ENCODE peak calls at places on chromosomes 13 and 19, in four cellular contexts. L is K562, X is H1, A is GM12878. C is an unnamed sample.

GRCh38 chr19:1173845-1174809 is at the start of gene SBNO2:
- DNase-seq in L (peak; percentile 99), X (peak; percentile 100), A (no peak), C (peak; percentile 72)

GRCh38 chr13:51714663-51715168 is 89.2 kb downstream of the DHRS12 start:
- DNase-seq in L (no peak), X (no peak), A (peak; percentile 78), C (no peak)

GRCh38 chr13:24159362-24159761 is 1.2 kb upstream of the SPATA13 start:
- DNase-seq in L (no peak), X (no peak), A (no peak), C (no peak)

GRCh38 chr13:109281823-109282239 is 504.6 kb downstream of the IRS2 start:
- DNase-seq in L (no peak), X (no peak), A (no peak), C (no peak)

GRCh38 chr19:1549332-1549945 is 18.7 kb downstream of the MEX3D start:
- DNase-seq in L (no peak), X (no peak), A (no peak), C (no peak)

GRCh38 chr13:83085186-83085900 is 796.9 kb downstream of the SLITRK1 start:
- DNase-seq in L (no peak), X (no peak), A (no peak), C (no peak)

GRCh38 chr19:12364391-12365093 is 941 bp downstream of the ZNF442 start:
- DNase-seq in L (peak; percentile 35), X (no peak), A (no peak), C (no peak)

GRCh38 chr19:1247747-1248453 is 483 bp upstream of the MIDN start:
- DNase-seq in L (peak; percentile 74), X (peak; percentile 91), A (no peak), C (no peak)

GRCh38 chr13:75458696-75459422 is 23.1 kb downstream of the TBC1D4 start:
- DNase-seq in L (no peak), X (no peak), A (peak; percentile 49), C (no peak)

GRCh38 chr19:56806639-56807038 is 33.9 kb downstream of the PEG3 start:
- DNase-seq in L (no peak), X (no peak), A (no peak), C (no peak)

GRCh38 chr19:41575998-41576397 is at the start of gene CEACAM21:
- DNase-seq in L (no peak), X (no peak), A (no peak), C (no peak)

GRCh38 chr19:7763696-7764095 is 653 bp downstream of the CLEC4M start:
- DNase-seq in L (no peak), X (no peak), A (no peak), C (no peak)

GRCh38 chr13:113774177-113775107 is 15.4 kb downstream of the TMEM255B start:
- DNase-seq in L (no peak), X (no peak), A (no peak), C (no peak)

GRCh38 chr13:35856721-35857346 is 274.3 kb downstream of the DCLK1 start:
- DNase-seq in L (no peak), X (no peak), A (no peak), C (no peak)

GRCh38 chr19:6738726-6739389 is 622 bp upstream of the TRIP10 start:
- DNase-seq in L (no peak), X (peak; percentile 76), A (no peak), C (no peak)

GRCh38 chr13:29472317-29472961 is 123.0 kb downstream of the SLC7A1 start:
- DNase-seq in L (peak; percentile 52), X (peak; percentile 78), A (no peak), C (peak; percentile 63)

GRCh38 chr19:720691-721160 is 12.0 kb downstream of the PALM start:
- DNase-seq in L (no peak), X (peak; percentile 68), A (no peak), C (no peak)

GRCh38 chr13:42355841-42356575 is 84.1 kb downstream of the AKAP11 start:
- DNase-seq in L (no peak), X (no peak), A (no peak), C (no peak)

GRCh38 chr13:101406787-101407186 is 9.5 kb downstream of the NALCN start:
- DNase-seq in L (no peak), X (no peak), A (no peak), C (no peak)

GRCh38 chr19:7595466-7596133 is at the start of gene CAMSAP3:
- DNase-seq in L (peak; percentile 56), X (peak; percentile 91), A (no peak), C (no peak)

GRCh38 chr13:76512676-76513277 is 373.4 kb downstream of the KCTD12 start:
- DNase-seq in L (no peak), X (no peak), A (no peak), C (no peak)

GRCh38 chr13:59587971-59588716 is 575.6 kb downstream of the DIAPH3 start:
- DNase-seq in L (no peak), X (no peak), A (no peak), C (no peak)
- TF ChIP-seq EGR1 in L (no peak), X (no peak), A (no peak), C (no peak)

DNA sequence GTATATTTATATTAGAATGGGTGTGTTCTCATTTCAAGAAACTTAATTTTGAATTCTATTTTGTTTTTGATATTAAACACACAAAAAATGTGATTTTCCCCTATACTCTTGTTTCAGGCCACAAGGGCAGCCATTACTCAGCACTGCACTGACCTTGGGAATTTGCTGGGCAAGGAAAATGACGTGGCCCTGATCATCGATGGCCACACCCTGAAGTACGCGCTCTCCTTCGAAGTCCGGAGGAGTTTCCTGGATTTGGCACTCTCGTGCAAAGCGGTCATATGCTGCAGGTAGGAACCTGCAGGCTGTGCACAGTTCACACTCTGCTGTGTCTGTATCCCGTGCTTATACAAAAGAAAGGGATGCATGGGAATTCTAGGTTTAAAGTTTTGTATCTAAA is 327.3 kb downstream of the ATP8A2 start:
- DNase-seq in L (no peak), X (no peak), A (no peak), C (no peak)
- TF ChIP-seq EGR1 in L (no peak), X (no peak), A (no peak), C (no peak)

DNA sequence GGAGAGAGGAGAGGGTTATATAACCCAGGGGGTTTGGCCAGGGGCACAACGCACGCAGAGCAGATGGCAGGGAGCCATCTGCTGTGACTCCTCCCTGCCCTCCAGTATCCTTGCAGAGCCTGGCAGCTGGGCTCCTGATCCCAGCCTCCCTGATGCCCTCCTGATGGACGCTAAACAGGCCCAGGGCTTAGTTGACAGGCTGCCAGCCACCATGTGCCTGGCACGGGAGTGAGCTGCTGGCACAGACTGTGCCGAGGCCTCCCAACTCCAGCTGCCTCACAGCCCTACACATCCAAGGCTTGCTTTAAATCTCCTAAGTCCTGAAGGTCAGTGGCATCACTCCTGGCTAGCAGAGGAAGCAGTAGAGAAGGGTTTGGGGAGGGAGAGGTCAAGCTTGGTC is 16.7 kb downstream of the SYDE1 start:
- DNase-seq in L (no peak), X (no peak), A (no peak), C (no peak)
- TF ChIP-seq EGR1 in L (no peak), X (no peak), A (no peak), C (no peak)

GRCh38 chr19:5484398-5485285 is 29.4 kb downstream of the ZNRF4 start:
- DNase-seq in L (no peak), X (no peak), A (no peak), C (no peak)
- TF ChIP-seq EGR1 in L (no peak), X (no peak), A (no peak), C (no peak)

DNA sequence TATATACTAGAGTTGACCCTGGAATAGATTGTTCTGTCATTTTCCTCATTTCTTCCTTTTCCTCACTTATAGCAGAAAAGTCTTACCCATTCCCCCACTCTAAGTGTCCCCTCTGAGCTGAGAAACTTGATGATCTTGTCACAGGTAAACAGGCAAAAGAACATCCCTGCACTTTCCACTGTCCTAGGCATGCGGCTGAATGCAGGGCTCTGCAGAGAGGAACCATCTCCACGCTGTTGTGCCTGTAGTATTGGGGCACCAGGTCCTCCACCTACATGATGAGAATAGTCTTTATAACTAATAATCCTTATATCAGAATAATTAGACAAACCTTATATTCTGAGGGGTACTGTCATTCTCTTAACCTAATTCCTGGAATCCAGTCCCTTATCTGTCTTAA is 211.3 kb downstream of the RBM26 start:
- DNase-seq in L (no peak), X (no peak), A (no peak), C (no peak)
- TF ChIP-seq EGR1 in L (no peak), X (no peak), A (no peak), C (no peak)

GRCh38 chr13:99473515-99473914 is 27.8 kb upstream of the TM9SF2 start:
- DNase-seq in L (no peak), X (no peak), A (no peak), C (no peak)

GRCh38 chr13:99470027-99470426 is 31.2 kb upstream of the TM9SF2 start:
- DNase-seq in L (no peak), X (no peak), A (no peak), C (no peak)

GRCh38 chr13:99468971-99469545 is 32.2 kb upstream of the TM9SF2 start:
- DNase-seq in L (no peak), X (no peak), A (no peak), C (no peak)

GRCh38 chr13:99467764-99468163 is 33.5 kb upstream of the TM9SF2 start:
- DNase-seq in L (no peak), X (no peak), A (no peak), C (no peak)

GRCh38 chr13:99471231-99472202 is 29.8 kb upstream of the TM9SF2 start:
- DNase-seq in L (no peak), X (no peak), A (no peak), C (no peak)
- TF ChIP-seq EGR1 in L (no peak), X (no peak), A (no peak), C (no peak)

GRCh38 chr13:94520001-94520400 is 40.5 kb upstream of the DCT start:
- DNase-seq in L (no peak), X (no peak), A (no peak), C (no peak)
- TF ChIP-seq EGR1 in L (no peak), X (no peak), A (no peak), C (no peak)

GRCh38 chr13:40439928-40440327 is 226.5 kb downstream of the FOXO1 start:
- DNase-seq in L (no peak), X (no peak), A (no peak), C (no peak)

GRCh38 chr13:40442191-40442590 is 224.2 kb downstream of the FOXO1 start:
- DNase-seq in L (no peak), X (no peak), A (no peak), C (no peak)

GRCh38 chr13:40440990-40441820 is 225.2 kb downstream of the FOXO1 start:
- DNase-seq in L (no peak), X (no peak), A (no peak), C (no peak)

GRCh38 chr13:40438022-40438692 is 228.3 kb downstream of the FOXO1 start:
- DNase-seq in L (no peak), X (no peak), A (no peak), C (no peak)

DNA sequence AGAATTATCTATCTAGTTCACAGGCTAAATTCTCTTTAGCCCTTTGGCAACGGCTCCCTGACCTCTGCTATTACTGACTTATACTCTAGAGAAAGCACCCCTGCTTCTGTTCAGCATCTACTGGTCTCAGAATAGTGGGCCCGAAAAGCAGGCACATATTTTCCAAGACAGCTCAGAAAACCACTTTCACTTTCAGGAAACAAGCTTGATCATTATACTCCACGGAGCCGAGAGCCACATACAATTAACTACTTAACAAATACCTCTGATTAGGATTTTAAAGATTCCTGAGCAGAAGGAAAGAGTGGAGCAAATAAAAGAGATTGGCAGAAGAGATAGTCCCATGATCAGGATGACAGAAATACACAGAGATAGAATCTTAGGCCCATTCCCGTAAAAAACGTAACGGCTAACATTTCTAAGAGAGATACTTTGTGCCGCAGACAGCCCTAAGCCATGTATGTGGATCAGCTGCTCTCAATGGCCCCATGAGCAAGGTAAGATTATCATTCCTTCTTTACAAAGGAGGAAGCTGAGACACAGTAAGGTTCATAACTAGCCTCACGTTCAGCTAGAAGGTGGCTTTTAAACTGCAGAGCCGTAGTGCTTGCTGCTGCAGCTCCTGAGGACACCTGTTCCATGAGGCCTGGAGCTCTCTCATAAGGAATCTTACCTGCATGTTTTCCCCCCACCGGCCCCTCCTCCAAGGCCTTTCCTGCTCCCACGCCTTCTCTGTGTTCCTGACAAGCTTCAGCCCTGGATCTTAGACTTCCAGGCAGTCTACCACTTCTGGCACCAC is 227.2 kb downstream of the FOXO1 start:
- DNase-seq in L (no peak), X (no peak), A (no peak), C (no peak)
- TF ChIP-seq EGR1 in L (no peak), X (no peak), A (no peak), C (no peak)

C was measured in HCT116.